ENCODE peak calls at places on chromosomes 16 and 17, in four cellular contexts. D, G, J and T are unnamed samples.

GRCh38 chr16:424033-424622 is 1.3 kb upstream of the RAB11FIP3 start:
- DNase-seq in J (no peak), D (no peak), G (peak; percentile 79), T (no peak)

GRCh38 chr17:77887464-77888241 is 70.8 kb upstream of the TNRC6C start:
- DNase-seq in J (peak; percentile 28), G (peak; percentile 95), D (peak; percentile 56), T (no peak)

GRCh38 chr17:12050646-12051225 is 30.1 kb downstream of the MAP2K4 start:
- DNase-seq in J (no peak), D (no peak), G (no peak), T (no peak)

GRCh38 chr16:13829712-13830304 is 90.1 kb upstream of the ERCC4 start:
- DNase-seq in J (no peak), G (no peak), D (no peak), T (no peak)

GRCh38 chr17:42180411-42180921 is 476 bp downstream of the KCNH4 start:
- DNase-seq in J (no peak), D (no peak), G (no peak), T (no peak)

GRCh38 chr16:86951041-86951822 is 366.0 kb downstream of the C16orf95 start:
- DNase-seq in G (no peak), D (no peak), J (no peak), T (no peak)

GRCh38 chr16:17173134-17173729 is 297.5 kb downstream of the XYLT1 start:
- DNase-seq in D (no peak), G (peak; percentile 57), J (no peak), T (no peak)

GRCh38 chr16:57842606-57843005 is 40.3 kb upstream of the KIFC3 start:
- DNase-seq in D (no peak), G (no peak), J (no peak), T (no peak)